ENCODE peak calls at places on chromosome 3, in ten cellular contexts. M is WTC11, T is left ventricle myocardium inferior, G is B cell, Y is transverse colon, I is glutamatergic neuron, L is GM23338, N is AG04450, J is DND-41, Z is NB4. O is an unnamed sample.

GRCh38 chr3:117927831-117928230 is 1106.8 kb downstream of the IGSF11 start:
- DNase-seq in N (no peak), L (no peak), Z (no peak), J (no peak), Y (no peak), I (no peak), M (no peak), T (no peak), G (no peak), O (no peak)

GRCh38 chr3:177789500-177789899 is 592.2 kb upstream of the TBL1XR1 start:
- DNase-seq in Y (no peak), Z (no peak), L (no peak), J (no peak), G (no peak), I (no peak), M (no peak), N (no peak), T (no peak), O (no peak)

GRCh38 chr3:101588626-101589025 is 14.6 kb downstream of the PCNP start:
- DNase-seq in M (no peak), T (no peak), Y (no peak), I (no peak), Z (no peak), J (no peak), L (no peak), N (no peak), G (no peak), O (no peak)

GRCh38 chr3:194871864-194872668 is 186.4 kb downstream of the FAM43A start:
- DNase-seq in Y (peak), Z (peak), M (no peak), T (no peak), J (no peak), N (peak), L (no peak), G (no peak), I (no peak), O (no peak)

GRCh38 chr3:45509038-45509767 is 85.3 kb upstream of the LIMD1 start:
- DNase-seq in L (peak), J (peak), T (no peak), G (no peak), I (no peak), Z (peak), N (peak), M (no peak), Y (no peak), O (no peak)

GRCh38 chr3:143267984-143268383 is 148.4 kb downstream of the CHST2 start:
- DNase-seq in J (no peak), Z (no peak), G (no peak), I (no peak), M (no peak), T (no peak), N (no peak), Y (no peak), L (no peak), O (no peak)

GRCh38 chr3:188926141-188926540 is 245.6 kb upstream of the TPRG1 start:
- DNase-seq in T (no peak), Y (no peak), Z (no peak), N (no peak), M (no peak), G (no peak), J (no peak), L (no peak), I (no peak), O (no peak)

GRCh38 chr3:108377384-108377783 is 81.0 kb downstream of the HHLA2 start:
- DNase-seq in M (no peak), T (no peak), L (peak), I (no peak), J (no peak), Z (no peak), Y (no peak), G (no peak), N (no peak), O (no peak)

GRCh38 chr3:173891272-173892100 is 493.9 kb downstream of the NLGN1 start:
- DNase-seq in N (no peak), T (no peak), Z (peak), G (no peak), J (no peak), M (no peak), I (no peak), Y (no peak), L (no peak), O (no peak)

GRCh38 chr3:171835116-171835515 is 8.0 kb upstream of the TMEM212 start:
- DNase-seq in L (no peak), J (no peak), Y (no peak), I (no peak), N (no peak), Z (peak), M (no peak), T (no peak), G (no peak), O (no peak)

GRCh38 chr3:187987162-187987561 is 166.8 kb upstream of the LPP start:
- DNase-seq in M (no peak), T (no peak), L (no peak), Z (no peak), I (no peak), Y (no peak), N (no peak), J (no peak), G (no peak), O (no peak)

GRCh38 chr3:53198256-53198977 is 37.4 kb downstream of the PRKCD start:
- DNase-seq in Y (no peak), N (no peak), G (no peak), T (no peak), L (peak), I (no peak), Z (no peak), J (no peak), M (no peak), O (no peak)

GRCh38 chr3:185677146-185677829 is 91.2 kb downstream of the SENP2 start:
- DNase-seq in Z (peak), Y (no peak), J (peak), I (no peak), G (no peak), L (peak), M (no peak), N (peak), T (no peak), O (no peak)

GRCh38 chr3:53083496-53083895 is 37.6 kb upstream of the SFMBT1 start:
- DNase-seq in M (no peak), L (no peak), T (peak), G (no peak), N (no peak), Y (no peak), I (no peak), Z (no peak), J (no peak), O (no peak)

GRCh38 chr3:12194209-12194608 is 35.5 kb upstream of the TIMP4 start:
- DNase-seq in Y (no peak), I (no peak), L (no peak), M (no peak), N (peak), J (no peak), G (no peak), Z (peak), T (no peak), O (no peak)

GRCh38 chr3:117059054-117059989 is 349.7 kb downstream of the TUSC7 start:
- DNase-seq in L (peak), Z (peak), J (no peak), Y (no peak), I (no peak), N (no peak), M (no peak), G (no peak), T (no peak), O (no peak)

GRCh38 chr3:73073091-73073707 is 11.7 kb downstream of the EBLN2 start:
- DNase-seq in Z (no peak), J (no peak), N (no peak), M (no peak), I (no peak), L (no peak), Y (no peak), T (no peak), G (no peak), O (no peak)

GRCh38 chr3:127172670-127173515 is 20.0 kb upstream of the PRR23E start:
- DNase-seq in I (peak), T (no peak), N (peak), Y (no peak), J (no peak), L (peak), G (peak), M (no peak), Z (peak), O (no peak)

GRCh38 chr3:62379206-62379834 is 6.0 kb upstream of the FEZF2 start:
- DNase-seq in G (no peak), L (peak), T (no peak), J (no peak), Z (no peak), Y (no peak), I (no peak), N (no peak), M (peak), O (no peak)

DNA sequence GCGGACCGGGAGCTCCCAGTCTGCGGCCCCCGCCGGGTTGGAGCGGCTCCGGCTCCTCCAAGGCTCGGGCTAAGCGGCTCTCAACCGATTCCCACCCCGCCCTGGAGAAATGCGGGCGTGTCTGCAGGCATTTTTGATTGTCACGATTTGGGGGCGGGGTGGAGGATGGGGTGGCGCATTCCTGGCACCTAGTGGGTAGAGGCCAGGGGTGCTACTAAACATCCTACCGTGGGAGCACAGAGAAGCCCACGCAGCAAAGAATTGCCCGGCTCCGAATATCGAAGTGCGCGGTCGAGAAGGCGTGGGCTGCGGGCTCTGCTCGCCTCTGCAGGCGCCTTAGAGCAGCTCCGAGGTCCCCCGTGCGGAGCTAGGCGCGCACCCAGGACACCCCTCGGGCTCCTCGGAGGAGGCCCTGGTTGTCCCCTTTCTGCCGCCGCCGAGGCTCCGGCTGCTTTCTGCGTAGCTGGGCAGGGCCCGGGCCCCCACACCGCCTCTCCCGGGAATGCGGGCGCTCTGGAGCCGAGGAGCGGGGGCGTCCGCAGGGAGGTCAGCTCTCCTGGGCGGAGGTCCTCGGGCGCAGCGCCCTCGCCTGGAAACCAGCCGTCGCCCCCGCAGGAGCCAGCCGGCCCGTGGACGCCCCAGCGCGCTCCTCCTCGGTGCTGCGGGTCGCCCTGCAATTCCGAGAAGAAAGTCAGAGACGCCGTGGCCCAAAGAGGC is 16.5 kb upstream of the LAMP3 start:
- DNase-seq in M (peak), G (no peak), Y (peak), N (no peak), I (peak), J (no peak), L (peak), T (peak), Z (peak), O (no peak)
- TF ChIP-seq CTCF in M (no peak), G (no peak), Y (no peak), N (no peak), I (no peak), J (no peak), L (peak), T (peak), Z (peak), O (no peak)

GRCh38 chr3:36124118-36124796 is 256.0 kb upstream of the STAC start:
- DNase-seq in T (no peak), J (no peak), L (peak), I (peak), M (peak), N (no peak), G (no peak), Z (peak), Y (no peak), O (no peak)
- TF ChIP-seq CTCF in T (no peak), J (peak), L (peak), I (no peak), M (peak), N (peak), G (no peak), Z (no peak), Y (no peak), O (no peak)

DNA sequence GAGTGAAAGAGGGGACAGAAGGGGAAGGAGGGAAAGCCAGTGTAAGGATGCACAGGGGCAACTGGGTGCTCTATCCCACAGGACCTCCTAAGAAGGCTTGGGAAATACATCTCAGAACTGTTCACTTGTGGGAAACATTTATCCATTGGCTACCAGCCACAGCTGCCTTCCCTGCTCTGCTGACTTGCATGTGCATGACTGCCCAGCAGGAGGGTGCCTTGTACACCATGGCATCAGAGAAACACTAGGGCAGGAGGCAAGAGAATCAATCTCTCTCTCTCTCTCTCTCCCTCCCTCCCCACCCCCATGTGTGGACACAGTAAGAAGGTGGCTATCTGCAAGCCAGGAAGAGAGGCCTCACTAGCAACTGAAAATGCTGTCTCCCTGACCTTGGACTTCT is 62.9 kb upstream of the ZBTB38 start:
- DNase-seq in G (no peak), M (no peak), L (peak), Z (peak), T (no peak), Y (no peak), J (no peak), I (no peak), N (no peak), O (no peak)
- TF ChIP-seq CTCF in G (no peak), M (no peak), L (no peak), Z (no peak), T (no peak), Y (no peak), J (peak), I (no peak), N (peak), O (peak)

GRCh38 chr3:42398080-42398479 is 12.3 kb downstream of the LYZL4 start:
- DNase-seq in I (no peak), Y (no peak), Z (no peak), M (no peak), J (no peak), G (no peak), N (no peak), L (no peak), T (no peak), O (no peak)
- TF ChIP-seq CTCF in I (no peak), Y (no peak), Z (no peak), M (no peak), J (no peak), G (no peak), N (no peak), L (no peak), T (no peak), O (no peak)

DNA sequence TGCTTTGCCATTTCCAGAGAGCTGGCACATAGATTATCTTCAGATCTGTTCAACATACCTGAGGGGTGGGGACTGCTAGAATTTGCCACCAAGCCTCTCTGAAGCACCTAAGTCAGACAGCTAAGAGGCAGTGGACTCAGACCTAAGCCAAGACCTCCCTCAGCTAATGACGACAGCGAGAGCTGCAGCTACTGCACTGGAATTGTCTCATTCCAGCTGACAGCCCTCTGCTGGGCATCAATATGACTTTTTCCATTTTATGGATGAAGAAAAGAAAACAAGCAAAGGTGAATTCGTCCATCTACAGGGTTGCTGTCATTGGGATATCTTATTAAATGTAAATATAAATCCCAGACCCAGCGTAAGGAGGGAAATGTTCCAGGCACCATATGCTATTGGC is 85.3 kb upstream of the LRTM1 start:
- DNase-seq in Y (no peak), J (no peak), M (no peak), L (peak), I (no peak), Z (no peak), T (no peak), G (no peak), N (no peak), O (no peak)
- TF ChIP-seq CTCF in Y (no peak), J (no peak), M (no peak), L (peak), I (no peak), Z (no peak), T (peak), G (no peak), N (peak), O (no peak)